ENCODE peak calls at places on chromosome 3, in nine cellular contexts. D, G, C, H, B, N, T, V and X are unnamed samples.

GRCh38 chr3:184320099-184320445 is 5.7 kb downstream of the EIF4G1 start:
- DNase-seq in N (peak), V (peak), D (peak), H (no peak), G (no peak), B (no peak), T (peak), C (peak), X (no peak)

GRCh38 chr3:97711664-97712063 is 52.9 kb upstream of the ARL6 start:
- DNase-seq in N (no peak), V (no peak), D (no peak), G (no peak), T (no peak), H (no peak), B (no peak), C (no peak), X (no peak)

GRCh38 chr3:135453333-135453732 is 512.2 kb upstream of the PPP2R3A start:
- DNase-seq in N (no peak), V (no peak), G (no peak), D (no peak), H (no peak), T (no peak), C (no peak), B (no peak), X (no peak)

GRCh38 chr3:195182470-195182795 is 88.5 kb downstream of the XXYLT1 start:
- DNase-seq in C (peak), B (no peak), D (no peak), T (no peak), G (no peak), V (peak), H (no peak), N (no peak), X (no peak)

GRCh38 chr3:190225186-190225692 is 97.0 kb downstream of the CLDN1 start:
- DNase-seq in N (no peak), G (no peak), T (no peak), C (peak), B (no peak), H (no peak), D (no peak), V (peak), X (no peak)

GRCh38 chr3:25856902-25857518 is 67.1 kb downstream of the OXSM start:
- DNase-seq in N (no peak), B (no peak), H (no peak), C (peak), T (no peak), G (no peak), D (no peak), V (peak), X (no peak)

GRCh38 chr3:59540241-59540640 is 490.4 kb upstream of the CFAP20DC start:
- DNase-seq in T (no peak), V (peak), D (no peak), H (no peak), B (no peak), G (no peak), N (no peak), C (no peak), X (no peak)

GRCh38 chr3:12893247-12893646 is 51.9 kb upstream of the RPL32 start:
- DNase-seq in V (no peak), D (no peak), H (no peak), B (no peak), C (no peak), N (no peak), T (no peak), G (no peak), X (no peak)

GRCh38 chr3:172087198-172087597 is 47.8 kb downstream of the FNDC3B start:
- DNase-seq in N (no peak), H (no peak), C (no peak), V (peak), D (no peak), G (no peak), B (no peak), T (no peak), X (no peak)

GRCh38 chr3:88032245-88032644 is 26.6 kb downstream of the CGGBP1 start:
- DNase-seq in C (no peak), N (no peak), H (no peak), T (no peak), B (no peak), G (no peak), V (peak), D (no peak), X (no peak)

GRCh38 chr3:184387174-184387714 is 7.4 kb downstream of the CHRD start:
- DNase-seq in B (no peak), H (no peak), C (no peak), V (no peak), N (no peak), D (no peak), T (no peak), G (no peak), X (no peak)

GRCh38 chr3:49157289-49157688 is 8.8 kb downstream of the CCDC71 start:
- DNase-seq in V (no peak), H (no peak), T (no peak), G (no peak), N (no peak), B (no peak), C (no peak), D (no peak), X (no peak)

GRCh38 chr3:117927831-117928230 is 1106.8 kb downstream of the IGSF11 start:
- DNase-seq in C (no peak), H (no peak), N (no peak), B (no peak), D (no peak), T (no peak), V (no peak), G (no peak), X (no peak)

GRCh38 chr3:176513604-176514003 is 683.7 kb downstream of the TBL1XR1 start:
- DNase-seq in N (no peak), C (peak), T (no peak), V (no peak), D (no peak), G (no peak), B (no peak), H (peak), X (no peak)

GRCh38 chr3:124887996-124888298 is 782 bp upstream of the ITGB5 start:
- DNase-seq in N (no peak), B (no peak), V (no peak), H (peak), C (no peak), G (no peak), T (no peak), D (no peak), X (no peak)

GRCh38 chr3:10554746-10555145 is 49.4 kb upstream of the ATP2B2 start:
- DNase-seq in N (no peak), D (no peak), G (no peak), C (no peak), H (no peak), V (no peak), T (no peak), B (no peak), X (no peak)

GRCh38 chr3:161149529-161149928 is 44.4 kb upstream of the B3GALNT1 start:
- DNase-seq in H (no peak), V (peak), B (no peak), C (peak), D (no peak), T (no peak), N (no peak), G (no peak), X (no peak)

GRCh38 chr3:10337323-10338163 is 16.6 kb upstream of the SEC13 start:
- DNase-seq in C (no peak), N (no peak), D (no peak), G (no peak), B (no peak), T (no peak), H (no peak), V (no peak), X (no peak)

GRCh38 chr3:82001276-82001953 is 240.0 kb upstream of the GBE1 start:
- DNase-seq in H (no peak), N (no peak), B (no peak), G (no peak), C (no peak), T (no peak), V (no peak), D (no peak), X (no peak)

GRCh38 chr3:197496746-197497125 is 59.0 kb downstream of the BDH1 start:
- DNase-seq in B (no peak), D (no peak), C (no peak), T (no peak), V (peak), N (no peak), H (no peak), G (no peak), X (no peak)

GRCh38 chr3:40129510-40129909 is 180.0 kb upstream of the EIF1B start:
- DNase-seq in H (no peak), D (no peak), C (no peak), B (no peak), G (no peak), V (no peak), T (no peak), N (no peak), X (no peak)

GRCh38 chr3:129181834-129182233 is 1.9 kb downstream of the CNBP start:
- DNase-seq in G (no peak), D (no peak), B (no peak), H (no peak), C (no peak), T (no peak), V (no peak), N (no peak), X (no peak)

GRCh38 chr3:160720123-160720746 is 35.8 kb upstream of the PPM1L start:
- DNase-seq in G (no peak), C (peak), T (no peak), H (peak), D (no peak), V (no peak), N (no peak), B (peak), X (no peak)

GRCh38 chr3:31701286-31701685 is 168.6 kb downstream of the STT3B start:
- DNase-seq in C (peak), N (no peak), B (no peak), G (no peak), D (no peak), T (no peak), V (no peak), H (no peak), X (no peak)

GRCh38 chr3:30878862-30879261 is 15.6 kb downstream of the GADL1 start:
- DNase-seq in H (no peak), B (no peak), T (no peak), G (no peak), C (no peak), D (no peak), N (no peak), V (no peak), X (no peak)

GRCh38 chr3:85821130-85821756 is 862.5 kb downstream of the CADM2 start:
- DNase-seq in V (no peak), H (peak), D (no peak), C (peak), T (no peak), N (no peak), G (no peak), B (peak), X (no peak)

GRCh38 chr3:169880565-169881250 is 11.0 kb upstream of the LRRC31 start:
- DNase-seq in C (no peak), G (no peak), V (no peak), H (no peak), D (no peak), B (no peak), T (no peak), N (no peak), X (no peak)

GRCh38 chr3:138112362-138112761 is 3.0 kb downstream of the DZIP1L start:
- DNase-seq in G (no peak), N (no peak), D (no peak), B (no peak), C (no peak), V (no peak), T (no peak), H (no peak), X (no peak)

GRCh38 chr3:119296723-119297122 is 2.5 kb downstream of the ARHGAP31 start:
- DNase-seq in N (no peak), T (no peak), V (peak), H (no peak), D (no peak), B (no peak), C (no peak), G (no peak), X (no peak)

GRCh38 chr3:65118279-65118678 is 430.5 kb upstream of the ADAMTS9 start:
- DNase-seq in B (no peak), V (no peak), H (no peak), D (no peak), T (no peak), C (no peak), G (no peak), N (no peak), X (no peak)

GRCh38 chr3:176916777-176917176 is 280.5 kb downstream of the TBL1XR1 start:
- DNase-seq in H (peak), V (no peak), B (peak), D (no peak), N (peak), T (no peak), C (no peak), G (no peak), X (no peak)

GRCh38 chr3:37793889-37794591 is 67.6 kb upstream of the CTDSPL start:
- DNase-seq in N (no peak), G (no peak), C (no peak), D (no peak), V (no peak), B (no peak), T (no peak), H (no peak), X (no peak)

GRCh38 chr3:72657666-72658065 is 190.6 kb downstream of the SHQ1 start:
- DNase-seq in H (no peak), N (no peak), G (no peak), T (peak), C (no peak), D (no peak), B (no peak), V (no peak), X (no peak)

GRCh38 chr3:196238612-196239190 is 22.4 kb downstream of the SLC51A start:
- DNase-seq in H (no peak), B (no peak), V (no peak), D (no peak), T (no peak), G (no peak), N (no peak), C (no peak), X (no peak)

GRCh38 chr3:70352215-70352614 is 39.8 kb upstream of the MDFIC2 start:
- DNase-seq in B (no peak), D (no peak), C (no peak), H (no peak), V (no peak), G (no peak), N (no peak), T (no peak), X (no peak)

GRCh38 chr3:12891985-12892839 is 50.8 kb upstream of the RPL32 start:
- DNase-seq in V (peak), N (peak), H (peak), T (peak), C (peak), G (no peak), D (no peak), B (peak), X (peak)

GRCh38 chr3:138329984-138330293 is 288 bp upstream of the NME9 start:
- DNase-seq in B (no peak), N (no peak), T (no peak), V (no peak), H (no peak), C (no peak), D (no peak), G (no peak), X (no peak)

GRCh38 chr3:196219194-196219969 is 3.0 kb downstream of the SLC51A start:
- DNase-seq in D (peak), V (peak), N (peak), T (peak), H (peak), G (no peak), C (peak), B (no peak), X (no peak)

GRCh38 chr3:25604107-25604805 is 60.5 kb downstream of the TOP2B start:
- DNase-seq in G (no peak), N (no peak), V (peak), B (no peak), C (peak), H (no peak), D (no peak), T (no peak), X (no peak)

GRCh38 chr3:195542261-195542660 is 864 bp downstream of the PPP1R2 start:
- DNase-seq in T (no peak), H (no peak), G (no peak), V (no peak), D (no peak), C (peak), B (no peak), N (no peak), X (no peak)

DNA sequence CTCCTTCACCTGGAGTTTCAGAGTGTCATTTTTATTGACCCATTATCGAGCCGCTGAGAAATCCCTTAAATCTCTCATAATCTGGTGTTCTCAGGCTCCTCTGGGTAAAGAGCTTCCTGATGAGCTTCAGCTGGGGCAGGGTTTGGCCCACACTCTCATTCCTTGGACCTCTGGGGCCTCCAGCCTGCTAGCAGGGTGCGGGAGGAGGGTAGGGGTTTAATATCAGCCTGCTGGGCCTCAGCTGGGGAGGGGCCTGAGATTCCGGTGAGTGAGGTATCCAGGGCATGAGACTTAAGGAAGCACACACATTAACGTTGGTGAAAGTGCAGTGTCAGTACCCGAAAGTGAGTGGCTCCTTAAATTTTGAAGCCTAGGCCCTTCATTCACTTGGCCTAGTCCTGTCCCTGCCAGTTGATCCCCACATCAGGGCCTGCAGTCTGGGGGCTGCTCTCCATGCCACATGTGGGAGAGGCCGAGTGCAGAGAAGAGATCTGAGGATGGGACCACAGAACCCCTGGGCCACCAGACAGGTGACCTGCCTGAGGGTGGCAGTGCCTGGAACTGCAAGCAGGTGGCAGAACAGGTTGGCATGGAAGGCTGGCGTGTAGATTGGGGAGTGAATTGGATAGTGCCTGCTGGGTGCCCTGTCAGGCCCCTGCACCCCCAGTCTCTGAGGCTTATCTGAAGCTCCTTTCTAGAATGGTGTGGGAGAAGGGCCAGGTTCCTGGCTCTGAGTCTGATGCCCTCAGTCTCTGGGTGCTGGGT is 16.1 kb downstream of the C3orf18 start:
- DNase-seq in T (no peak), H (no peak), V (no peak), N (no peak), D (no peak), G (no peak), B (no peak), C (no peak), X (no peak)
- TF ChIP-seq CTCF in T (no peak), H (no peak), V (no peak), N (no peak), D (no peak), G (no peak), B (no peak), C (no peak), X (no peak)

GRCh38 chr3:149527531-149528343 is 53.2 kb downstream of the TM4SF4 start:
- DNase-seq in G (no peak), D (no peak), C (no peak), T (no peak), N (no peak), B (no peak), H (no peak), V (no peak), X (no peak)
- TF ChIP-seq CTCF in G (no peak), D (no peak), C (no peak), T (no peak), N (peak), B (no peak), H (peak), V (peak), X (peak)

DNA sequence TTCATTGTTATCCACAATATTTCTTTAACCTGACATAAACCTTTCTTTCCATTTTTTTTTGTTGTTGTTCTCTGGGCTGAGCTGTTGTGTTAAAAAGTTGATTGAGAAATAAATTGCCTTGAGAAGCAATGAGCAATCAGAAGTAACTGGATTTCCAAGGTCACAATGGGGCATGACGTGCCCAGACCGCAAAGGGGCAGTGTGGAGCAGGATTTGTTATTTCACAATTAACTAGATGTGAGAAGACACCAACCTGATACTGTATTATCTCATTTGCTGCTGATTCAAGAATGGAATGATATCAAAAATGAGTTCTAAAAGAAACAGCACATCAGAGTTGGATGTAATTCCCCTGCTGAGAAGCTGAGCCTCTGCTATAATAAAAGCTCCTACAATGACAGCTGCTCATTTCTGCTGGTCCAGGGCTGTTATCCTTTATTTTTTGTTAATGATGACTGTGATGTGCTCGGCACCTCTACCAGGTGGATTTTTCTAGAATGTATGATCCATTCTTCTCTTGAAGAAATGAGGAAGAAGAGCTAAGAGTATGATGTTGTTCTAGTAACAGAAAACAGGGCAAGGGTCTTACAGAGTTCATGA is 28.1 kb downstream of the CPNE4 start:
- DNase-seq in D (no peak), V (peak), B (peak), G (no peak), N (peak), T (no peak), C (peak), H (peak), X (no peak)
- TF ChIP-seq CTCF in D (peak), V (peak), B (peak), G (no peak), N (no peak), T (no peak), C (peak), H (peak), X (peak)

DNA sequence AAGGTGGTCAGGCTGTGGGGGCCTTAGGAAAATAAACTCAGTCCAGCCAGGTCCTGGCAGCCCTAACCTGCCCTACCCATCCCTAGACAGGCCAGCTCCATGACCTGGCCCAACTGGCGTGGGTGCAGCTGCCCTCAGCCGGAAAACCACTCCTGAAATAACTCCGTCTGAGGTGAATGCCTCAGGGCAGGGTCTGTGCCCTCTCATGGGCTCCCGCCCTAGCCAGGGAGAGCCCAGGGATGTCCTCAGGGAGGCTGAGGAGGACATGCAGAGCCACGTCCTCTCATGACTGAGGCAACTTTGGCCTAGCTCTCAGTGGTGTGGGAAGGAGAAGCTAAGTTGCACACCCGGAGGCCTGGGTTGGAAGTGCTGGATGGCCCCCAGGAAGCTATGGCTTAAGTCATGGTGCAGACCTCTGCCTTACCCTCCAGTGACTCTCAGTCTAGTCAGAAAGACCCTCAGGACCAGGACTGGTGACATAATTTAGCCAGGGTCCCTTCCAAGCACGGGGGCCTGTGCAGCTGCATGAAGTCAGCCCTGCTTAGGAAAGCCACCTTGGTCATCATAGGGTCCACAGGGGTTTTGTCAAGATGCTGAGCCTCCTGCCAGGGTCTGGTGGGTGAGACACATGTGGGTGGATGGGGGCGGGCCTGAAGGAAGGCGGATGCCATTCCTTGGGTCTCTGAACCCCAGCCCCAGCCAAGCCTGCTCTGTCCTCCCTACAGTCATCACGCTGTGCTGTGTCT is 7.4 kb downstream of the TMIE start:
- DNase-seq in G (peak), T (no peak), B (peak), V (no peak), H (peak), N (no peak), D (no peak), C (no peak), X (no peak)
- TF ChIP-seq CTCF in G (no peak), T (no peak), B (no peak), V (no peak), H (peak), N (no peak), D (no peak), C (no peak), X (no peak)

DNA sequence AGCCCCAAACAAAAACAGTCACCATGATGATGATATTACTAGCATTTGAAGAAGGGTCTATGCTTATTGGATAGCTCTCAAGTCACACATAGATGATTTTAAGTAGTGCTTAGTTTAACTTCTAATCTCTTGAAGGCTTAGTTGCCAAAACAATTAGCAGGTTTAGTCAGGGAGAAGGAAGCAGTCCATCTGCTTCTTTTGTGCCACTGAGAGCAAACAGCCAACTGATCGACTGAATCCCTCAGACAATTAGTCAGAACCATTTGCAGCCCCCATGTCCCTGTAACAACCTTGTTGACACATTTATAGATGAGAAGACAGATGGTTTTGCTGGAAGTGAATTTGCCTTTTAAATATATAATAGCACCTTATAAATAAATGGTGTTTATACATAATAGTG is 585.1 kb upstream of the SUCLG2 start:
- DNase-seq in V (no peak), C (no peak), G (no peak), H (no peak), D (no peak), T (no peak), N (no peak), B (no peak), X (no peak)
- TF ChIP-seq CTCF in V (no peak), C (no peak), G (no peak), H (no peak), D (no peak), T (no peak), N (no peak), B (no peak), X (no peak)